ENCODE peak calls at places on chromosomes 1 and 21, in ten cellular contexts. J is amniotic epithelial cell, N is head of caudate nucleus, Z is psoas muscle, M is cardiac fibroblast, P is HTR-8/SVneo, C is fibroblast of villous mesenchyme, I is brain microvascular endothelial cell, O is GM04503, T is T-helper 2 cell. R is an unnamed sample.

GRCh38 chr1:209727785-209728184 is 23.1 kb downstream of the HSD11B1 start:
- DNase-seq in J (no peak), N (no peak), Z (no peak), M (no peak), P (no peak), C (no peak), I (no peak), O (no peak), T (no peak), R (no peak)

GRCh38 chr1:147542549-147542857 is 1.2 kb downstream of the BCL9 start:
- DNase-seq in J (no peak), N (no peak), Z (no peak), M (no peak), P (no peak), C (peak), I (no peak), O (no peak), T (no peak), R (no peak)

GRCh38 chr1:24717867-24718650 is 27.2 kb upstream of the CLIC4 start:
- DNase-seq in J (no peak), N (peak), Z (no peak), M (no peak), P (no peak), C (no peak), I (no peak), O (no peak), T (no peak), R (no peak)

GRCh38 chr1:201902198-201902597 is 13.5 kb downstream of the SHISA4 start:
- DNase-seq in J (peak), N (no peak), Z (no peak), M (peak), P (no peak), C (peak), I (peak), O (no peak), T (no peak), R (no peak)

GRCh38 chr1:197235355-197235754 is 32.7 kb upstream of the CRB1 start:
- DNase-seq in J (no peak), N (no peak), Z (no peak), M (no peak), P (no peak), C (no peak), I (no peak), O (no peak), T (no peak), R (no peak)

GRCh38 chr1:41098657-41099207 is 77.2 kb upstream of the SLFNL1 start:
- DNase-seq in J (no peak), N (no peak), Z (no peak), M (no peak), P (no peak), C (no peak), I (no peak), O (no peak), T (no peak), R (no peak)

GRCh38 chr1:202968895-202969295 is 1.8 kb upstream of the CYB5R1 start:
- DNase-seq in J (peak), N (no peak), Z (peak), M (peak), P (peak), C (peak), I (peak), O (no peak), T (no peak), R (peak)

GRCh38 chr1:201792534-201793305 is 36.2 kb upstream of the IPO9 start:
- DNase-seq in J (peak), N (peak), Z (peak), M (peak), P (peak), C (peak), I (peak), O (peak), T (peak), R (peak)

GRCh38 chr1:151311589-151312331 is 15.5 kb downstream of the PI4KB start:
- DNase-seq in J (peak), N (peak), Z (peak), M (peak), P (peak), C (peak), I (peak), O (peak), T (peak), R (peak)

GRCh38 chr1:218299416-218299815 is 14.3 kb downstream of the RRP15 start:
- DNase-seq in J (peak), N (no peak), Z (no peak), M (peak), P (peak), C (peak), I (peak), O (peak), T (no peak), R (no peak)

GRCh38 chr1:64033667-64034215 is 169.7 kb upstream of the UBE2U start:
- DNase-seq in J (peak), N (no peak), Z (no peak), M (peak), P (no peak), C (peak), I (peak), O (no peak), T (no peak), R (no peak)

GRCh38 chr1:211323156-211324063 is 3.2 kb upstream of the TRAF5 start:
- DNase-seq in J (peak), N (peak), Z (no peak), M (peak), P (peak), C (peak), I (peak), O (no peak), T (peak), R (peak)

GRCh38 chr1:147292635-147293251 is 50.3 kb downstream of the CHD1L start:
- DNase-seq in J (peak), N (no peak), Z (no peak), M (peak), P (no peak), C (peak), I (peak), O (peak), T (no peak), R (no peak)

GRCh38 chr1:17762313-17762712 is 7.2 kb downstream of the ACTL8 start:
- DNase-seq in J (no peak), N (no peak), Z (no peak), M (no peak), P (no peak), C (no peak), I (no peak), O (no peak), T (no peak), R (no peak)

GRCh38 chr1:54782156-54782555 is 17.8 kb upstream of the PARS2 start:
- DNase-seq in J (no peak), N (no peak), Z (no peak), M (no peak), P (no peak), C (no peak), I (no peak), O (no peak), T (no peak), R (no peak)

GRCh38 chr1:168974117-168974516 is 132.4 kb upstream of the ATP1B1 start:
- DNase-seq in J (peak), N (no peak), Z (no peak), M (no peak), P (no peak), C (no peak), I (no peak), O (no peak), T (no peak), R (no peak)

GRCh38 chr1:31764307-31765040 is at the start of gene ADGRB2:
- DNase-seq in J (no peak), N (peak), Z (no peak), M (no peak), P (no peak), C (no peak), I (no peak), O (no peak), T (no peak), R (peak)

GRCh38 chr1:206579747-206580437 is 32.4 kb downstream of the EIF2D start:
- DNase-seq in J (peak), N (peak), Z (peak), M (peak), P (no peak), C (no peak), I (no peak), O (peak), T (peak), R (no peak)

GRCh38 chr1:245166471-245166885 is 11.7 kb downstream of the KIF26B start:
- DNase-seq in J (peak), N (no peak), Z (no peak), M (peak), P (no peak), C (peak), I (no peak), O (no peak), T (no peak), R (peak)

GRCh38 chr1:180594723-180595122 is 36.0 kb downstream of the OVAAL start:
- DNase-seq in J (no peak), N (no peak), Z (no peak), M (no peak), P (no peak), C (no peak), I (no peak), O (no peak), T (no peak), R (peak)

GRCh38 chr1:179888071-179888470 is 6.0 kb downstream of the TOR1AIP1 start:
- DNase-seq in J (no peak), N (no peak), Z (no peak), M (no peak), P (no peak), C (no peak), I (no peak), O (no peak), T (no peak), R (no peak)

GRCh38 chr1:201369209-201369608 is 8.3 kb downstream of the TNNT2 start:
- DNase-seq in J (no peak), N (no peak), Z (no peak), M (no peak), P (no peak), C (no peak), I (no peak), O (no peak), T (no peak), R (peak)

GRCh38 chr1:35544976-35545375 is 12.2 kb downstream of the KIAA0319L start:
- DNase-seq in J (peak), N (no peak), Z (peak), M (peak), P (peak), C (peak), I (no peak), O (no peak), T (no peak), R (peak)

GRCh38 chr1:207873055-207873890 is 37.7 kb downstream of the CD34 start:
- DNase-seq in J (peak), N (no peak), Z (peak), M (no peak), P (no peak), C (no peak), I (no peak), O (no peak), T (no peak), R (peak)

GRCh38 chr1:75969550-75969949 is 37.3 kb upstream of the ASB17 start:
- DNase-seq in J (no peak), N (no peak), Z (no peak), M (no peak), P (no peak), C (no peak), I (peak), O (no peak), T (no peak), R (no peak)

GRCh38 chr1:220889333-220889732 is 10.1 kb downstream of the HLX start:
- DNase-seq in J (no peak), N (no peak), Z (no peak), M (no peak), P (no peak), C (no peak), I (no peak), O (no peak), T (no peak), R (no peak)

GRCh38 chr21:43608664-43609063 is 50.6 kb downstream of the HSF2BP start:
- DNase-seq in J (peak), N (no peak), Z (no peak), M (no peak), P (no peak), C (peak), I (peak), O (no peak), T (no peak), R (no peak)

GRCh38 chr21:36541721-36542139 is 61.8 kb upstream of the CLDN14 start:
- DNase-seq in J (no peak), N (no peak), Z (no peak), M (no peak), P (no peak), C (no peak), I (no peak), O (no peak), T (no peak), R (no peak)

GRCh38 chr21:25283720-25284119 is 323.6 kb downstream of the MRPL39 start:
- DNase-seq in J (peak), N (no peak), Z (no peak), M (peak), P (no peak), C (peak), I (peak), O (peak), T (no peak), R (peak)

GRCh38 chr1:47433037-47433421 is 4.8 kb upstream of the FOXD2 start:
- DNase-seq in J (no peak), N (no peak), Z (no peak), M (no peak), P (no peak), C (no peak), I (no peak), O (no peak), T (no peak), R (no peak)

GRCh38 chr1:76303348-76303712 is 228.8 kb downstream of the ST6GALNAC3 start:
- DNase-seq in J (no peak), N (no peak), Z (no peak), M (no peak), P (no peak), C (no peak), I (no peak), O (no peak), T (no peak), R (no peak)

GRCh38 chr1:10701145-10701544 is 95.3 kb downstream of the CASZ1 start:
- DNase-seq in J (no peak), N (no peak), Z (no peak), M (no peak), P (no peak), C (no peak), I (no peak), O (no peak), T (no peak), R (no peak)

GRCh38 chr1:224116131-224116530 is 2.2 kb downstream of the FBXO28 start:
- DNase-seq in J (peak), N (no peak), Z (no peak), M (peak), P (peak), C (peak), I (no peak), O (no peak), T (no peak), R (no peak)

GRCh38 chr1:216014046-216014445 is 409.2 kb downstream of the USH2A start:
- DNase-seq in J (no peak), N (no peak), Z (no peak), M (no peak), P (no peak), C (no peak), I (no peak), O (no peak), T (no peak), R (no peak)

GRCh38 chr1:246219508-246220030 is 287.5 kb downstream of the SMYD3 start:
- DNase-seq in J (peak), N (no peak), Z (no peak), M (no peak), P (no peak), C (peak), I (no peak), O (no peak), T (no peak), R (peak)

GRCh38 chr1:150414592-150414991 is 50.6 kb downstream of the RPRD2 start:
- DNase-seq in J (no peak), N (no peak), Z (no peak), M (no peak), P (no peak), C (no peak), I (no peak), O (no peak), T (no peak), R (no peak)

GRCh38 chr1:29712275-29712633 is 475.9 kb downstream of the PTPRU start:
- DNase-seq in J (no peak), N (no peak), Z (no peak), M (no peak), P (no peak), C (no peak), I (no peak), O (no peak), T (no peak), R (no peak)

GRCh38 chr1:155125946-155126493 is 1.7 kb upstream of the EFNA1 start:
- DNase-seq in J (peak), N (peak), Z (peak), M (peak), P (no peak), C (peak), I (no peak), O (no peak), T (no peak), R (no peak)

R was measured in BE2C.